ENCODE peak calls at places on chromosome 19, in seven cellular contexts. N, B, C, F, U, T and H are unnamed samples.

GRCh38 chr19:56671613-56671994 is at the start of gene ZNF835:
- DNase-seq in N (peak), B (peak), C (no peak), F (no peak), U (peak), T (peak), H (peak)

GRCh38 chr19:48806818-48807589 is 3.8 kb downstream of the BCAT2 start:
- DNase-seq in N (no peak), B (peak), C (no peak), F (peak), U (peak), T (no peak), H (no peak)

GRCh38 chr19:13441810-13442512 is 64.3 kb downstream of the CACNA1A start:
- DNase-seq in N (no peak), B (peak), C (peak), F (peak), U (peak), T (no peak), H (peak)

GRCh38 chr19:23817519-23817918 is 58.8 kb upstream of the ZNF681 start:
- DNase-seq in N (no peak), B (peak), C (peak), F (peak), U (peak), T (no peak), H (peak)

GRCh38 chr19:45311640-45312039 is 11.0 kb downstream of the CKM start:
- DNase-seq in N (no peak), B (no peak), C (no peak), F (peak), U (no peak), T (no peak), H (no peak)

GRCh38 chr19:38744298-38744681 is at the start of gene CAPN12:
- DNase-seq in N (no peak), B (no peak), C (no peak), F (no peak), U (peak), T (no peak), H (no peak)

GRCh38 chr19:18756896-18757295 is 34.2 kb downstream of the COMP start:
- DNase-seq in N (no peak), B (no peak), C (no peak), F (no peak), U (no peak), T (no peak), H (peak)

GRCh38 chr19:13995017-13995728 is 10.9 kb downstream of the RFX1 start:
- DNase-seq in N (no peak), B (peak), C (no peak), F (no peak), U (no peak), T (no peak), H (no peak)

GRCh38 chr19:1266116-1266817 is 2.9 kb upstream of the CIRBP start:
- DNase-seq in N (no peak), B (peak), C (peak), F (peak), U (peak), T (no peak), H (peak)
- TF ChIP-seq POLR2A in N (no peak), B (peak), C (peak), F (no peak), U (peak), T (no peak), H (no peak)

DNA sequence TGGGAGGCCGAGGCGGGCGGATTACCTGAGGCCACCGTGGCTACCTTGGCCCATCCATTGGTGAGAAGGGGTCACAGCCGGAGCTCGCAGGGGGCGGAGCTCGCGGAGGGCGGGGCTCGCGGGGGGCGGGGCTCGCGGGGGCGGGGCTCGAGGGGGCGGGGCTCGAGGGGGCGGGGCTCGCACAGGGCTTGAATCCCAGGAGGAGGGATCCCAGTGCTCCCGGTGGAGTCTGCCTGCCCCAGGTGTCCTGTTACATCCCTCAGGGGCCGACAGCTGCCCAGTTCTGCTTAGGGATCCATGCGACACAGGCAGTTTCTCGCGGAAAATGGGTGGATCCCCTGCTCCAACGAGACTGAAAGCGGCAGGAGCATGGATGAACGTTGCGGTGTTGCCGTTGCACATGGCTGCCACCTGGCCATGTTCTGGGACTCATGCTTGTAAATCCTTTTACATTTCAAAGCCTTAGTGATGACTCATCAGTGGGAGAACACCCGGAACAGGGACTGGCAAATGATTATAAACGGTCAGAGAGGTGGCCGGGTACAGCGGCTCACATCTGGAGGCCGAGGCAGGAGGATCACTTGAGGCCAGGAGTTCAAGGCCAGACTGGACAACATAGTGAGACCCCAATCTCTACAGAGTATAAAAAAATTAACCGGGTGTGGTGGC is 25.1 kb downstream of the TMPRSS9 start:
- DNase-seq in N (no peak), B (peak), C (peak), F (peak), U (peak), T (peak), H (no peak)
- TF ChIP-seq POLR2A in N (no peak), B (no peak), C (no peak), F (no peak), U (no peak), T (no peak), H (no peak)

DNA sequence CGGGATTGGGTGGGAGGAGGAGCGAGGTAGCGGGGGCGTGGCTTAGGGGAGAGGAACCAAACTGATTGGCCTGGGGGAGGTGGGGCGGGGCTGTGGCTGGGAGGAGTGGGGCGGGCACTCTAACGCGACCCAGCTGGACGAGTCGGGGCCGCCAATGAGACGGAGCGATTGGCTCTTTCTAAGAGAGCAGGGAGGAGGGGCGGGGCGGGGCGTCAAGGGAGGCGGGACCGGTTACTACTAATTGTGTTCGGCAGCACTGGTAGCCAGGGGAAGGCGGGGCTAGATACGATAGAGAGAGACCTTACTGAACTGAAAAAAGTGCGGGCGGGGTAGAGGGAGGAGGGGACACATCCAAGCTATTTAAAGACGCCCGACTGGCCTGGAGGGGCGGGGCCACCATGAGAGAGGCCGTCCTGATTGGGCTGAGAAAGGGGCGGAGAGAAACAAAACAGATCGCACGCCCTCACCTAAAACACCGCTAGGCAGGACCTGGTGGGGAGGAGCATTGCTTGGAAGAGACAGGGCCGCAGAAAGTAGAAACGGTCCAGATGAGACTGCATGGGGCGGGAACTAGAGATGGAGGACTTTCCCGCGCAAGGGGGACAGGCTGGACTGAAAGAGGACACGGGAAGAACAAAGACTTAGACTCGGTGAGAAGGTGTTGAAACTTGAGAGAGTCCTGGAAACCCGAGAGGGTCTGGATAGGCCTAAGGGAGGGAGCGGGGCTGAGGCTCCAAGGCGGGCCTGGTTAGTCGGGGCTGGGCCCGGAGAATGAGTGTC is at the start of gene KCNC3:
- DNase-seq in N (peak), B (peak), C (peak), F (peak), U (peak), T (peak), H (peak)
- TF ChIP-seq POLR2A in N (no peak), B (peak), C (no peak), F (no peak), U (peak), T (peak), H (peak)

GRCh38 chr19:17236831-17237543 is 8.7 kb downstream of the NR2F6 start:
- DNase-seq in N (no peak), B (no peak), C (no peak), F (no peak), U (no peak), T (no peak), H (no peak)

GRCh38 chr19:17232258-17232657 is 6.2 kb downstream of the OCEL1 start:
- DNase-seq in N (no peak), B (no peak), C (no peak), F (no peak), U (no peak), T (no peak), H (no peak)

GRCh38 chr19:17236414-17236716 is 9.4 kb downstream of the NR2F6 start:
- DNase-seq in N (no peak), B (no peak), C (no peak), F (no peak), U (no peak), T (no peak), H (no peak)

GRCh38 chr19:17235618-17236413 is 9.8 kb downstream of the OCEL1 start:
- DNase-seq in N (no peak), B (peak), C (no peak), F (peak), U (peak), T (no peak), H (peak)

DNA sequence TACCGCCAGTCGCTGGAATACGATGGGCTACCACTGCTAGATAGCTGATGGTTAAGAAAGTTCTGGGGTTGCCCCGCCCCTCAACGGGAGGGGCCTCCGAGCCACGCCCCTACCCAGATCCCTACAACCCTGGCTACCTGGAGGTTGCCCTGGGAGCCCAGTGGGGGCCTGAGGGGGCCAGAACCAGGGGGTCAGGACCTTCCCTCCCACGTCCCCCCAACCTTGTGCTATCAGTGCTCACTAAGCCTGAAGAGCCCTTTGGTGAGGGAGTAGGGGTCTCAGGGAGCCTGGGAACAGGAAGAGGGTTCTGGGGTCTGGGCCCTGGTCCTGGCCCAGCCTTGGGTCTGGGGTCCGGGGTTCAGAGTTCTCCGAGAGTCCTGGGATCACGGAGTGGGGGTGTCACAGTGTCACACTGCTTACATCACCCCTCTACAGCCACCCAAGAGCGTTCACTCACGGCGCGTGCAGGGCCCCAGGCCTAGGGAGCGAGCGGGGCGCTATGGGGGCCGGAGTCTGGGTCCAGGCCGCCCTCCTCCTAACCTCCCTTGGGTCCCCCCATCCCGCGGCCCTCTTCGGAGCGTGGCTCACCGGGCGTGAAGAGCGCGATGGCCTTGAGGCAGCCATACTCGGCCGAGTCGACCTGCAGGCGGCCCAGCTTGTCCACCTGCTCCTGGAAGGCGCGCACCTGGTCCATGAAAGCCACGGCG is 9.0 kb downstream of the OCEL1 start:
- DNase-seq in N (no peak), B (peak), C (peak), F (peak), U (peak), T (no peak), H (peak)
- TF ChIP-seq POLR2A in N (no peak), B (no peak), C (no peak), F (peak), U (peak), T (no peak), H (peak)

DNA sequence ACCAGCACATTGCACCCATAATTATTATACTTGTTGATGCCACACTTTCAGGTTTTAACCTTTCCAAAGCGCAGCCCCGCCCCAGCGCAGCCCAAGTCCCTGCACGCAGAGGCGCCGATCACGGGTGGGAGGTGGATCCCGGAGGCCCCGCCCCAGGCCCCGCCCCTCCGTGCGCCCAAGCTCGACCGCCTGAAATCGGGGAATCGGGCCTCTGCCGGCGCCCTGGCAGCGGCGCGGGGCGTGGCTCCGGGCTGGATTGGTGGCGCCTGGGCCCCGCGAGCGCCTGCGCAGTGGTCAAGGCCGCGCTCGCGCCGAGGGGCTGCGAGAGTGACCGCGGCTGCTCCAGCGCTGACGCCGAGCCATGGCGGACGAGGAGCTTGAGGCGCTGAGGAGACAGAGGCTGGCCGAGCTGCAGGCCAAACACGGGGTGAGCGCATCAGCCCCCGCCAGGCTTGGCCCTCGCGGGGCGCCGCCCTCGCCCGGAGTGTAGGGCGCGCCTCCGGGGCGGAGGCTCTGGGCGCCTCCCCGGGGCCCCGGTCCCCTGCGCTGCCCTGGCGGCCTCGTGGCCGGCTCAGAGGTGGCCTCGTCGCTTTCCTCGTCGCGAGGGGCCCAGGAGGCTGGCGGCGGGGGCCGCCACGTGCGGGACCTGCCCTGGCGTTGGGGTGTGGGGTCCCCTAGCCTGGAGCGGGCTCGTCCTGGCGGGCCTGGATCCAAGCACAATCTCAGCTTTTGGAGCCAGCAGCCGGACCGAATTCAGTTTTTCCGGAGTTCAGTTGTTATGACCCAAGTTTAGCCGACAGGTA is at the start of gene PDCD5:
- DNase-seq in N (peak), B (peak), C (peak), F (peak), U (peak), T (peak), H (peak)
- TF ChIP-seq POLR2A in N (no peak), B (peak), C (peak), F (peak), U (peak), T (peak), H (peak)

GRCh38 chr19:7535035-7535992 is at the start of gene PNPLA6:
- DNase-seq in N (peak), B (peak), C (peak), F (peak), U (peak), T (peak), H (peak)
- TF ChIP-seq POLR2A in N (no peak), B (peak), C (peak), F (no peak), U (no peak), T (no peak), H (peak)